ENCODE peak calls at places on chromosomes 5 and 9, in seven cellular contexts. Q is dorsolateral prefrontal cortex; G is CD8-positive, alpha-beta memory T cell; C is endodermal cell; K is sigmoid colon; O is uterus; Y is Peyer's patch. X is an unnamed sample.

GRCh38 chr9:99019523-99020331 is 76.0 kb downstream of the COL15A1 start:
- DNase-seq in O (no peak), C (peak), Y (no peak), Q (no peak), K (no peak), G (no peak), X (no peak)

GRCh38 chr9:116000748-116001329 is 152.8 kb upstream of the PAPPA start:
- DNase-seq in K (no peak), G (no peak), O (no peak), C (peak), Y (no peak), Q (no peak), X (no peak)

GRCh38 chr5:42397267-42397666 is 26.0 kb upstream of the GHR start:
- DNase-seq in O (no peak), Y (no peak), C (no peak), K (no peak), G (no peak), Q (no peak), X (no peak)

GRCh38 chr5:115816226-115817042 is at the start of gene CDO1:
- DNase-seq in K (peak), Q (peak), G (no peak), O (peak), Y (peak), C (peak), X (no peak)

GRCh38 chr5:172564187-172564586 is 76.9 kb upstream of the NEURL1B start:
- DNase-seq in O (no peak), Q (no peak), G (no peak), C (no peak), K (no peak), Y (no peak), X (no peak)

GRCh38 chr5:37133939-37134338 is 115.2 kb downstream of the CPLANE1 start:
- DNase-seq in G (no peak), K (no peak), C (no peak), Y (no peak), Q (no peak), O (no peak), X (no peak)

GRCh38 chr9:1231998-1232919 is 182.1 kb downstream of the DMRT2 start:
- DNase-seq in O (peak), G (no peak), Y (peak), Q (no peak), C (no peak), K (peak), X (no peak)

GRCh38 chr5:159021360-159022177 is 78.1 kb downstream of the EBF1 start:
- DNase-seq in Y (no peak), G (no peak), O (no peak), C (no peak), Q (no peak), K (no peak), X (no peak)

GRCh38 chr5:174145821-174146220 is 100.3 kb downstream of the NSG2 start:
- DNase-seq in K (no peak), O (no peak), G (no peak), Y (no peak), Q (peak), C (peak), X (no peak)

GRCh38 chr5:72178910-72179815 is 71.9 kb downstream of the MAP1B start:
- DNase-seq in K (peak), Q (no peak), O (peak), C (peak), Y (peak), G (no peak), X (no peak)

GRCh38 chr5:140220032-140220697 is 45.2 kb downstream of the CYSTM1 start:
- DNase-seq in O (no peak), C (no peak), K (no peak), G (no peak), Q (no peak), Y (no peak), X (no peak)

GRCh38 chr5:84303315-84303714 is 81.4 kb downstream of the EDIL3 start:
- DNase-seq in C (no peak), O (no peak), K (no peak), Y (no peak), G (no peak), Q (no peak), X (no peak)

GRCh38 chr5:138945421-138946240 is 70.5 kb upstream of the LRRTM2 start:
- DNase-seq in K (peak), O (no peak), Q (peak), C (peak), Y (peak), G (no peak), X (no peak)

GRCh38 chr9:108271646-108272349 is 584.0 kb downstream of the ACTL7B start:
- DNase-seq in K (no peak), O (no peak), Y (peak), Q (no peak), C (peak), G (no peak), X (no peak)

GRCh38 chr9:116857321-116857720 is 170.2 kb downstream of the TRIM32 start:
- DNase-seq in Y (no peak), Q (no peak), C (no peak), G (no peak), K (no peak), O (no peak), X (no peak)

GRCh38 chr5:91144491-91145232 is 238.5 kb downstream of the ARRDC3 start:
- DNase-seq in K (no peak), C (no peak), O (no peak), Y (no peak), Q (no peak), G (no peak), X (no peak)

DNA sequence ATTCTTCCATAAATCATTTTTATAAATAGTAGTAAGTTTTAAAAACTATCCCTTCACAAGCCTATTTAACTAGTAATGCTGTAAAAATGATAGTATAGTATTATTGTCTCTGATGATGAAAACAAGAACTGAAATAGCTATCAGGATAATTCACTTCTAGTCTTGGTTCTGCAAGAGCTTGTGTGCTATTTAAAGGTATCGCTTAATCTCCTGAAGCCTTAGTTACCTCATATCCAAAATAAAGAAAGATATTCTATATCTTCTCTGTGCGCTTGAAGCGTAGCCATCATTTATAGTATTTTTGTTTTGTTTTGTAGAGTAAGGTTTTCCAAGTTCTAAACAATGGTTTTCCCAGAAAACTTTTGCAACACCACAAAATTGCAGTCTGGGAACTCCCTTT is 180.1 kb downstream of the TMC1 start:
- DNase-seq in O (no peak), K (no peak), C (no peak), Y (no peak), Q (no peak), G (no peak), X (no peak)
- H3K27ac ChIP-seq in O (no peak), K (no peak), C (no peak), Y (no peak), Q (no peak), G (no peak), X (no peak)

GRCh38 chr9:4661165-4662095 is 664 bp upstream of the PLPP6 start:
- DNase-seq in K (no peak), C (no peak), Q (no peak), O (no peak), G (no peak), Y (no peak), X (no peak)
- H3K27ac ChIP-seq in K (peak), C (no peak), Q (no peak), O (peak), G (peak), Y (peak), X (peak)

DNA sequence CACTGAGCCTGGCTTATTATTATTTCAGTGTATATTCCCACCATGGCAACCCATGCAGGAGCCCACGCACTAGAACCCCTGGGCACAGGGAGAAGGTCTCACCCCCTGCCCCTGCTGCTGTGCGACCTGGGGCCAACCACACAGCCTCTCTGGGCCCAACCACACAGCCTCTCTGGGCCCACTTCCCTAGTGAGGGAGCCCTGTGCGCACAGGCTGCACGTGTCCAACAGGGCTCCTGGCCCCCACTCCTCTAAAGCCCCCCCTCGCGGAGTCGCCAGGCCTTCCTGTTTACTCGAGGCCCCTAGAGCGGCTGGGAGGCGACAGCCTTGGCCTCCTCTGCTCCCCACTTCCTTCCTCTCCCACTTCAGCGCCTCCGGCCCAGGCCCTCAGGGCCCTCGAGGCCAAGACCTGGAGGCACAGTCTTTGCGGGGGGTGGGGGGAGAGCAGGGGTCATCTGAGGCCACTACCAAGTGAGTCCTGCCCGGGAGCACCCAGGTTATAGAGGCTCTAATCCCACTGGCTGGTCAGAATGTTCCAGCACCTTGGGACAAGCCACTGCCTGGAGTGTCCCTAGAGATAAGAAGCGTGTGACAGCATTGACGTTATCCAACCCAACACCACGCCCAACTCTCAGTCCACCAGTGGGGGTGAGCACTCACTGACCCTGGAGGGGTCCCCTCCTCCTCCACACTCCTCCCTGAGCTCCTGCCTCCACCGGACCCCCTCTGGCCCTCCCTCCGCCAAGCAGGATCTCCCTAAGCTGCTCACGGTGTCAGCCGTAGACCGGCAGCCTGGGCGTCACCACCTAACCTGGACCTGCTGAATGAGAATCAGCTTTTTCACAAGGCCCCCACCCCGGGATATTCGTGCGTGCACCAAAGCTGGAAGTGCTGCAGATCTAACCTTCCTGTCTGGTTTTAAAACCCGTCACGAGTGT is 7.9 kb upstream of the ENG start:
- DNase-seq in C (no peak), K (peak), O (peak), Y (peak), Q (no peak), G (peak), X (peak)
- H3K27ac ChIP-seq in C (no peak), K (peak), O (peak), Y (peak), Q (peak), G (peak), X (peak)

GRCh38 chr9:110048976-110049698 is 158.8 kb downstream of the C9orf152 start:
- DNase-seq in G (no peak), K (no peak), O (peak), C (peak), Q (no peak), Y (peak), X (no peak)
- H3K27ac ChIP-seq in G (no peak), K (peak), O (peak), C (peak), Q (peak), Y (peak), X (no peak)

DNA sequence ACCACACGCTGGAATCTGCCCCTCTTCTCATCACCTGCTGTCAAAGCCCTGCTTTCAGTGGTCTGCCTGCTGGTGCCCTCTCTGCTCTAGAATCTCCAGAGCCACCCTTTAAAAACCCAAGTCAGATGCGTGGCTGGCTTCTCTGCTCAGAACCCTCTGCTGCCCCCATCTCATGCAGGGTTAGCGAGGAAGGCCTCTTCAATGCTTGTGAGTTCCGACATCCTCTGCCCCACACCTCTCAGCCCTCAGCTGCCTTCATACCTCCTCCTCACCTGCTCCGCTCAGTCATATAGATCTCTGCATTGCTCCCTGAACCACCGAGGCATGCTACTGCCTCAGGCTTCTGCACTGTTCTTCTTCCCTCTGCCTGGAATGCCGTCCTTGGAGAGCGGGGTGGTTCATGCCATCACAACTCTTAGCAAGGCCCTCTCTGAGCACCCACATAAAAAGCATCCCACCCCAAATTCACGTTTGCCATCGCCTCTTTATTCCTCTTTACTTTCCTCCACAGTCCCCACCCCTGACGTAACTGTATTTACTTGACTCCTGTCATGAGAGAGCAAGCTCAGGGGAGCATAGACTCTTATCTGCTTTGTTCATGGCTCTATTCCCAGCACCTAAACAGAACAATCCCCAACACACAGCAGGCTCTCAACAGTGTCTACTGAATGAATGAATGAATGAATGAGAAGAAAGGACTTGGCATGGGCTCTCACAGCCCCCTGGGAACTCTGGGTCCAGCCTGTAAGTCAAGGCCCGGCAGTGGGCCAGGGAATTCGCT is 10.4 kb downstream of the SHB start:
- DNase-seq in O (no peak), C (peak), Y (no peak), Q (no peak), G (no peak), K (no peak), X (no peak)
- H3K27ac ChIP-seq in O (peak), C (no peak), Y (no peak), Q (no peak), G (no peak), K (peak), X (no peak)

DNA sequence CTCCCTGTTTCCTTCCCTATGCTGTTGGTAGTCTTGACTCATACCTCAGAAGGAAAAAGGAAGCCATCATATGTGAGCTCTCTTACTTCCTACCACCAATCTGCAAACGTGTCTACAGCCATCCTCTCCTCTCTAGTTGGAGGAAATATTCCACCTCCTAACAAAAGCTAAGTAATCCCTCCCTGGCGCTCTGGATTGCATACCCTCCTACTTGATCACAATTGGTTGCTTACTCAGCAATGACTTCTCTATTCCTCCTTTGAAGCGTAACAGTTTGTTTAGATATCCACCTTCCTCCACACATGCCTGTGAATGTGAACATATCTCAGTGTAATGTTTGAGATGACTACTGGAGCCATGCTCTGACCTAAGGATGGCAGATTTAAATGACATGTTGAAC is 18.2 kb downstream of the RUSC2 start:
- DNase-seq in C (no peak), Q (no peak), Y (no peak), O (no peak), G (no peak), K (no peak), X (no peak)
- H3K27ac ChIP-seq in C (no peak), Q (no peak), Y (no peak), O (peak), G (no peak), K (peak), X (no peak)

GRCh38 chr9:2939368-2939767 is 95.5 kb upstream of the PUM3 start:
- DNase-seq in G (no peak), O (no peak), Y (no peak), K (no peak), Q (no peak), C (no peak), X (no peak)

GRCh38 chr9:2933165-2934095 is 89.5 kb upstream of the PUM3 start:
- DNase-seq in C (no peak), Y (no peak), G (no peak), K (no peak), O (no peak), Q (no peak), X (no peak)

GRCh38 chr9:2936221-2936620 is 92.3 kb upstream of the PUM3 start:
- DNase-seq in O (no peak), G (no peak), Q (no peak), Y (no peak), K (no peak), C (no peak), X (no peak)

GRCh38 chr9:2934241-2934650 is 90.4 kb upstream of the PUM3 start:
- DNase-seq in C (no peak), O (no peak), G (no peak), Y (no peak), K (no peak), Q (no peak), X (no peak)

DNA sequence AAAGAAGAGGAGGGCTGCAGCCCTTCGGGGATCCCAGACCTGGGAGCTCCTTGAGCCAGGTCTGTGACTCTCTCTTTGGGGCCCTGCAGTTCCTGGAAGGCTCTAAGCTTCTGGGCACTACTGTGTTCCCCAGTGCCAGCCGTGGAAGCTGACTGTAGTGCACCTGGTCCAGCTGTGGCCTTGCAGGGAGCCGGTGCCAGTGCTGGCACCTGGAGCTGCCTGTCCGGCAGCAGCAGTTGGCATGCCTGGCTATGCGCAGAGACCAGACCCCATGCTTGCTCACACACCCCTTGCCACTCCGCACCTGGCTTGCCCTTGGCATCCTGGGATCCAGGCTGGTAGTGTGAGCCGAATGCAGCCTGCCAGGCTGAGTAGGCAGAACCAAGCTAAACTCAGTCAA is 91.0 kb upstream of the PUM3 start:
- DNase-seq in Q (no peak), C (no peak), K (peak), Y (no peak), O (no peak), G (no peak), X (no peak)
- H3K27ac ChIP-seq in Q (no peak), C (no peak), K (no peak), Y (no peak), O (no peak), G (no peak), X (no peak)

GRCh38 chr5:17405976-17406876 is 91.8 kb upstream of the TAF11L2 start:
- DNase-seq in O (no peak), K (no peak), G (no peak), Q (no peak), C (no peak), Y (no peak), X (no peak)
- H3K27ac ChIP-seq in O (no peak), K (no peak), G (no peak), Q (peak), C (no peak), Y (no peak), X (no peak)

GRCh38 chr9:89461302-89461701 is 36.6 kb downstream of the SEMA4D start:
- DNase-seq in Y (no peak), C (no peak), Q (peak), K (no peak), G (no peak), O (no peak), X (peak)
- H3K27ac ChIP-seq in Y (peak), C (no peak), Q (peak), K (no peak), G (no peak), O (no peak), X (no peak)

GRCh38 chr9:129737479-129738269 is 15.2 kb downstream of the PTGES start:
- DNase-seq in G (peak), C (peak), Q (peak), Y (peak), K (peak), O (peak), X (peak)
- H3K27ac ChIP-seq in G (peak), C (no peak), Q (no peak), Y (peak), K (peak), O (peak), X (peak)